ENCODE peak calls at places on chromosome 18, in five cellular contexts. F is GM23248; D is cardiac fibroblast; B is stimulated activated CD4-positive, alpha-beta T cell treated with anti-CD3 and anti-CD28 coated beads, Interleukin-12 subunit alpha, Interleukin-12 subunit beta, amount 100 ng/mL, for 4 hours; J is heart left ventricle. L is an unnamed sample.
A peak's percentile ranks its signal among the peaks of the same experiment; 100 is the strongest.

GRCh38 chr18:63951302-63951705 is 2.2 kb downstream of the HMSD start:
- DNase-seq in F (peak; percentile 63), J (no peak), D (peak; percentile 47), B (no peak), L (no peak)

GRCh38 chr18:74784791-74785190 is 187.1 kb downstream of the ZNF407 start:
- DNase-seq in B (no peak), F (no peak), D (no peak), J (no peak), L (no peak)

GRCh38 chr18:6605115-6605869 is 124.2 kb upstream of the ARHGAP28 start:
- DNase-seq in D (no peak), B (no peak), J (no peak), F (peak; percentile 16), L (peak; percentile 3)

GRCh38 chr18:5582849-5583667 is 39.3 kb upstream of the EPB41L3 start:
- DNase-seq in F (peak; percentile 57), J (peak; percentile 20), D (peak; percentile 56), B (no peak), L (no peak)

GRCh38 chr18:8870528-8870927 is 165.2 kb downstream of the MTCL1 start:
- DNase-seq in B (no peak), F (peak; percentile 51), D (no peak), J (no peak), L (no peak)

GRCh38 chr18:23377669-23378469 is 75.2 kb upstream of the RIOK3 start:
- DNase-seq in J (no peak), F (peak; percentile 92), D (peak; percentile 91), B (no peak), L (peak; percentile 17)

GRCh38 chr18:37246779-37247340 is 318.7 kb downstream of the CELF4 start:
- DNase-seq in D (no peak), F (no peak), J (no peak), B (no peak), L (no peak)

GRCh38 chr18:52813637-52814416 is 473.8 kb downstream of the DCC start:
- DNase-seq in D (no peak), J (no peak), B (no peak), F (no peak), L (no peak)

GRCh38 chr18:31010601-31011000 is 31.9 kb downstream of the DSC3 start:
- DNase-seq in D (no peak), F (no peak), J (no peak), B (no peak), L (no peak)

GRCh38 chr18:67478249-67478648 is 38.3 kb downstream of the DSEL start:
- DNase-seq in J (no peak), F (no peak), B (no peak), D (no peak), L (no peak)

L was measured in MG63.